ENCODE peak calls at places on chromosomes 6 and 20, in five cellular contexts. One of them, this sample, is unnamed.

GRCh38 chr20:20711413-20711812 is 1.0 kb downstream of the RALGAPA2 start:
- DNase-seq in stromal cell of bone marrow: no peak
- DNase-seq in HCEC 1CT: no peak
- DNase-seq in skeletal muscle cell: no peak
- DNase-seq in stimulated activated CD4-positive, alpha-beta T cell treated with anti-CD3 and anti-CD28 coated beads, Interleukin-12 subunit alpha, Interleukin-12 subunit beta, amount 100 ng/mL, for 24 hours: no peak
- DNase-seq in this sample: no peak

GRCh38 chr20:39849171-39849570 is 839.9 kb downstream of the MAFB start:
- DNase-seq in stimulated activated CD4-positive, alpha-beta T cell treated with anti-CD3 and anti-CD28 coated beads, Interleukin-12 subunit alpha, Interleukin-12 subunit beta, amount 100 ng/mL, for 24 hours: no peak
- DNase-seq in skeletal muscle cell: no peak
- DNase-seq in stromal cell of bone marrow: no peak
- DNase-seq in HCEC 1CT: no peak
- DNase-seq in this sample: no peak

GRCh38 chr6:25027221-25027916 is 91.6 kb upstream of the RIPOR2 start:
- DNase-seq in skeletal muscle cell: no peak
- DNase-seq in stromal cell of bone marrow: no peak
- DNase-seq in HCEC 1CT: no peak
- DNase-seq in stimulated activated CD4-positive, alpha-beta T cell treated with anti-CD3 and anti-CD28 coated beads, Interleukin-12 subunit alpha, Interleukin-12 subunit beta, amount 100 ng/mL, for 24 hours: peak; percentile 70
- DNase-seq in this sample: no peak

GRCh38 chr20:61686081-61686936 is 379.4 kb downstream of the TAF4 start:
- DNase-seq in stimulated activated CD4-positive, alpha-beta T cell treated with anti-CD3 and anti-CD28 coated beads, Interleukin-12 subunit alpha, Interleukin-12 subunit beta, amount 100 ng/mL, for 24 hours: no peak
- DNase-seq in HCEC 1CT: no peak
- DNase-seq in skeletal muscle cell: no peak
- DNase-seq in stromal cell of bone marrow: no peak
- DNase-seq in this sample: no peak

GRCh38 chr20:42530855-42531674 is 658.6 kb downstream of the PTPRT start:
- DNase-seq in stromal cell of bone marrow: no peak
- DNase-seq in HCEC 1CT: no peak
- DNase-seq in stimulated activated CD4-positive, alpha-beta T cell treated with anti-CD3 and anti-CD28 coated beads, Interleukin-12 subunit alpha, Interleukin-12 subunit beta, amount 100 ng/mL, for 24 hours: no peak
- DNase-seq in skeletal muscle cell: no peak
- DNase-seq in this sample: no peak

GRCh38 chr20:10432079-10432478 is 1.9 kb downstream of the MKKS start:
- DNase-seq in skeletal muscle cell: no peak
- DNase-seq in stromal cell of bone marrow: no peak
- DNase-seq in stimulated activated CD4-positive, alpha-beta T cell treated with anti-CD3 and anti-CD28 coated beads, Interleukin-12 subunit alpha, Interleukin-12 subunit beta, amount 100 ng/mL, for 24 hours: no peak
- DNase-seq in HCEC 1CT: peak; percentile 13
- DNase-seq in this sample: no peak

GRCh38 chr20:18688676-18689075 is 100.8 kb downstream of the DTD1 start:
- DNase-seq in HCEC 1CT: no peak
- DNase-seq in stromal cell of bone marrow: no peak
- DNase-seq in stimulated activated CD4-positive, alpha-beta T cell treated with anti-CD3 and anti-CD28 coated beads, Interleukin-12 subunit alpha, Interleukin-12 subunit beta, amount 100 ng/mL, for 24 hours: no peak
- DNase-seq in skeletal muscle cell: no peak
- DNase-seq in this sample: no peak

GRCh38 chr6:166772518-166772917 is 145.5 kb upstream of the RPS6KA2 start:
- DNase-seq in skeletal muscle cell: no peak
- DNase-seq in stimulated activated CD4-positive, alpha-beta T cell treated with anti-CD3 and anti-CD28 coated beads, Interleukin-12 subunit alpha, Interleukin-12 subunit beta, amount 100 ng/mL, for 24 hours: no peak
- DNase-seq in stromal cell of bone marrow: no peak
- DNase-seq in HCEC 1CT: no peak
- DNase-seq in this sample: no peak

GRCh38 chr6:107625264-107625663 is 135.3 kb downstream of the SOBP start:
- DNase-seq in stromal cell of bone marrow: no peak
- DNase-seq in HCEC 1CT: no peak
- DNase-seq in skeletal muscle cell: no peak
- DNase-seq in stimulated activated CD4-positive, alpha-beta T cell treated with anti-CD3 and anti-CD28 coated beads, Interleukin-12 subunit alpha, Interleukin-12 subunit beta, amount 100 ng/mL, for 24 hours: no peak
- DNase-seq in this sample: no peak

GRCh38 chr6:142819603-142820335 is 125.2 kb downstream of the HIVEP2 start:
- DNase-seq in skeletal muscle cell: no peak
- DNase-seq in stimulated activated CD4-positive, alpha-beta T cell treated with anti-CD3 and anti-CD28 coated beads, Interleukin-12 subunit alpha, Interleukin-12 subunit beta, amount 100 ng/mL, for 24 hours: peak; percentile 33
- DNase-seq in HCEC 1CT: peak; percentile 22
- DNase-seq in stromal cell of bone marrow: no peak
- DNase-seq in this sample: no peak

GRCh38 chr6:112253842-112254816 is at the start of gene LAMA4:
- DNase-seq in HCEC 1CT: peak; percentile 64
- DNase-seq in skeletal muscle cell: no peak
- DNase-seq in stimulated activated CD4-positive, alpha-beta T cell treated with anti-CD3 and anti-CD28 coated beads, Interleukin-12 subunit alpha, Interleukin-12 subunit beta, amount 100 ng/mL, for 24 hours: no peak
- DNase-seq in stromal cell of bone marrow: no peak
- DNase-seq in this sample: no peak

GRCh38 chr6:130115036-130115435 is 96.7 kb downstream of the L3MBTL3 start:
- DNase-seq in skeletal muscle cell: no peak
- DNase-seq in stimulated activated CD4-positive, alpha-beta T cell treated with anti-CD3 and anti-CD28 coated beads, Interleukin-12 subunit alpha, Interleukin-12 subunit beta, amount 100 ng/mL, for 24 hours: no peak
- DNase-seq in HCEC 1CT: no peak
- DNase-seq in stromal cell of bone marrow: no peak
- DNase-seq in this sample: no peak

GRCh38 chr20:5652626-5653573 is 97.3 kb upstream of the SHLD1 start:
- DNase-seq in stromal cell of bone marrow: peak; percentile 50
- DNase-seq in stimulated activated CD4-positive, alpha-beta T cell treated with anti-CD3 and anti-CD28 coated beads, Interleukin-12 subunit alpha, Interleukin-12 subunit beta, amount 100 ng/mL, for 24 hours: no peak
- DNase-seq in HCEC 1CT: peak; percentile 94
- DNase-seq in skeletal muscle cell: peak; percentile 67
- DNase-seq in this sample: no peak

GRCh38 chr6:166504100-166504499 is 82.4 kb downstream of the RAMACL start:
- DNase-seq in stimulated activated CD4-positive, alpha-beta T cell treated with anti-CD3 and anti-CD28 coated beads, Interleukin-12 subunit alpha, Interleukin-12 subunit beta, amount 100 ng/mL, for 24 hours: no peak
- DNase-seq in skeletal muscle cell: no peak
- DNase-seq in HCEC 1CT: no peak
- DNase-seq in stromal cell of bone marrow: no peak
- DNase-seq in this sample: no peak

GRCh38 chr6:42401605-42401935 is 50.2 kb downstream of the TRERF1 start:
- DNase-seq in HCEC 1CT: no peak
- DNase-seq in stromal cell of bone marrow: no peak
- DNase-seq in stimulated activated CD4-positive, alpha-beta T cell treated with anti-CD3 and anti-CD28 coated beads, Interleukin-12 subunit alpha, Interleukin-12 subunit beta, amount 100 ng/mL, for 24 hours: no peak
- DNase-seq in skeletal muscle cell: no peak
- DNase-seq in this sample: no peak

GRCh38 chr20:32282461-32282860 is 5.0 kb downstream of the KIF3B start:
- DNase-seq in stimulated activated CD4-positive, alpha-beta T cell treated with anti-CD3 and anti-CD28 coated beads, Interleukin-12 subunit alpha, Interleukin-12 subunit beta, amount 100 ng/mL, for 24 hours: no peak
- DNase-seq in HCEC 1CT: no peak
- DNase-seq in stromal cell of bone marrow: no peak
- DNase-seq in skeletal muscle cell: no peak
- DNase-seq in this sample: no peak

GRCh38 chr20:5140195-5140594 is 13.4 kb downstream of the CDS2 start:
- DNase-seq in stromal cell of bone marrow: no peak
- DNase-seq in stimulated activated CD4-positive, alpha-beta T cell treated with anti-CD3 and anti-CD28 coated beads, Interleukin-12 subunit alpha, Interleukin-12 subunit beta, amount 100 ng/mL, for 24 hours: no peak
- DNase-seq in HCEC 1CT: no peak
- DNase-seq in skeletal muscle cell: no peak
- DNase-seq in this sample: no peak

GRCh38 chr6:43625393-43625992 is 3.6 kb downstream of the GTPBP2 start:
- DNase-seq in HCEC 1CT: no peak
- DNase-seq in stimulated activated CD4-positive, alpha-beta T cell treated with anti-CD3 and anti-CD28 coated beads, Interleukin-12 subunit alpha, Interleukin-12 subunit beta, amount 100 ng/mL, for 24 hours: no peak
- DNase-seq in stromal cell of bone marrow: no peak
- DNase-seq in skeletal muscle cell: no peak
- DNase-seq in this sample: no peak

GRCh38 chr6:34190504-34191122 is 44.7 kb upstream of the GRM4 start:
- DNase-seq in stimulated activated CD4-positive, alpha-beta T cell treated with anti-CD3 and anti-CD28 coated beads, Interleukin-12 subunit alpha, Interleukin-12 subunit beta, amount 100 ng/mL, for 24 hours: no peak
- DNase-seq in HCEC 1CT: no peak
- DNase-seq in stromal cell of bone marrow: no peak
- DNase-seq in skeletal muscle cell: no peak
- DNase-seq in this sample: no peak

GRCh38 chr6:82766476-82766875 is 299.2 kb downstream of the UBE3D start:
- DNase-seq in HCEC 1CT: peak; percentile 36
- DNase-seq in stimulated activated CD4-positive, alpha-beta T cell treated with anti-CD3 and anti-CD28 coated beads, Interleukin-12 subunit alpha, Interleukin-12 subunit beta, amount 100 ng/mL, for 24 hours: no peak
- DNase-seq in stromal cell of bone marrow: no peak
- DNase-seq in skeletal muscle cell: no peak
- DNase-seq in this sample: no peak

GRCh38 chr20:44532248-44532980 is 10.5 kb upstream of the SERINC3 start:
- DNase-seq in skeletal muscle cell: no peak
- DNase-seq in stromal cell of bone marrow: no peak
- DNase-seq in HCEC 1CT: no peak
- DNase-seq in stimulated activated CD4-positive, alpha-beta T cell treated with anti-CD3 and anti-CD28 coated beads, Interleukin-12 subunit alpha, Interleukin-12 subunit beta, amount 100 ng/mL, for 24 hours: no peak
- DNase-seq in this sample: no peak

GRCh38 chr6:41191569-41191968 is 9.4 kb downstream of the TREML2 start:
- DNase-seq in skeletal muscle cell: no peak
- DNase-seq in HCEC 1CT: peak; percentile 16
- DNase-seq in stimulated activated CD4-positive, alpha-beta T cell treated with anti-CD3 and anti-CD28 coated beads, Interleukin-12 subunit alpha, Interleukin-12 subunit beta, amount 100 ng/mL, for 24 hours: peak; percentile 33
- DNase-seq in stromal cell of bone marrow: no peak
- DNase-seq in this sample: no peak

GRCh38 chr6:149213829-149214228 is 103.7 kb upstream of the TAB2 start:
- DNase-seq in stromal cell of bone marrow: no peak
- DNase-seq in skeletal muscle cell: no peak
- DNase-seq in HCEC 1CT: peak; percentile 55
- DNase-seq in stimulated activated CD4-positive, alpha-beta T cell treated with anti-CD3 and anti-CD28 coated beads, Interleukin-12 subunit alpha, Interleukin-12 subunit beta, amount 100 ng/mL, for 24 hours: no peak
- DNase-seq in this sample: no peak

GRCh38 chr20:36092424-36093024 is 62.0 kb upstream of the EPB41L1 start:
- DNase-seq in stimulated activated CD4-positive, alpha-beta T cell treated with anti-CD3 and anti-CD28 coated beads, Interleukin-12 subunit alpha, Interleukin-12 subunit beta, amount 100 ng/mL, for 24 hours: no peak
- DNase-seq in stromal cell of bone marrow: no peak
- DNase-seq in skeletal muscle cell: no peak
- DNase-seq in HCEC 1CT: no peak
- DNase-seq in this sample: peak; percentile 7

GRCh38 chr20:59235226-59235625 is 65.2 kb upstream of the EDN3 start:
- DNase-seq in HCEC 1CT: no peak
- DNase-seq in stimulated activated CD4-positive, alpha-beta T cell treated with anti-CD3 and anti-CD28 coated beads, Interleukin-12 subunit alpha, Interleukin-12 subunit beta, amount 100 ng/mL, for 24 hours: no peak
- DNase-seq in skeletal muscle cell: no peak
- DNase-seq in stromal cell of bone marrow: no peak
- DNase-seq in this sample: no peak

GRCh38 chr6:39902136-39902535 is 32.1 kb downstream of the MOCS1 start:
- DNase-seq in skeletal muscle cell: no peak
- DNase-seq in stimulated activated CD4-positive, alpha-beta T cell treated with anti-CD3 and anti-CD28 coated beads, Interleukin-12 subunit alpha, Interleukin-12 subunit beta, amount 100 ng/mL, for 24 hours: no peak
- DNase-seq in HCEC 1CT: no peak
- DNase-seq in stromal cell of bone marrow: no peak
- DNase-seq in this sample: no peak

GRCh38 chr6:27553123-27553904 is 80.4 kb upstream of the ZNF184 start:
- DNase-seq in stimulated activated CD4-positive, alpha-beta T cell treated with anti-CD3 and anti-CD28 coated beads, Interleukin-12 subunit alpha, Interleukin-12 subunit beta, amount 100 ng/mL, for 24 hours: peak; percentile 65
- DNase-seq in stromal cell of bone marrow: no peak
- DNase-seq in skeletal muscle cell: no peak
- DNase-seq in HCEC 1CT: peak; percentile 64
- DNase-seq in this sample: no peak

GRCh38 chr6:47309326-47310130 is at the start of gene TNFRSF21:
- DNase-seq in skeletal muscle cell: peak; percentile 52
- DNase-seq in stimulated activated CD4-positive, alpha-beta T cell treated with anti-CD3 and anti-CD28 coated beads, Interleukin-12 subunit alpha, Interleukin-12 subunit beta, amount 100 ng/mL, for 24 hours: peak; percentile 82
- DNase-seq in HCEC 1CT: peak; percentile 80
- DNase-seq in stromal cell of bone marrow: peak; percentile 74
- DNase-seq in this sample: peak; percentile 82

GRCh38 chr6:17167327-17167979 is 65.6 kb downstream of the STMND1 start:
- DNase-seq in skeletal muscle cell: no peak
- DNase-seq in HCEC 1CT: no peak
- DNase-seq in stimulated activated CD4-positive, alpha-beta T cell treated with anti-CD3 and anti-CD28 coated beads, Interleukin-12 subunit alpha, Interleukin-12 subunit beta, amount 100 ng/mL, for 24 hours: no peak
- DNase-seq in stromal cell of bone marrow: no peak
- DNase-seq in this sample: peak; percentile 31

GRCh38 chr6:166353507-166353906 is 11.2 kb upstream of the SFT2D1 start:
- DNase-seq in HCEC 1CT: no peak
- DNase-seq in skeletal muscle cell: no peak
- DNase-seq in stromal cell of bone marrow: no peak
- DNase-seq in stimulated activated CD4-positive, alpha-beta T cell treated with anti-CD3 and anti-CD28 coated beads, Interleukin-12 subunit alpha, Interleukin-12 subunit beta, amount 100 ng/mL, for 24 hours: no peak
- DNase-seq in this sample: no peak

This sample was measured in nucleus accumbens.